ENCODE peak calls at places on chromosomes 13 and 19, in six cellular contexts. M, U, Z, E, V and Y are unnamed samples.

GRCh38 chr19:390386-391198 is 18.4 kb downstream of the C2CD4C start:
- DNase-seq in M (no peak), U (no peak), Z (no peak), E (no peak), V (no peak), Y (no peak)

GRCh38 chr13:33279898-33280549 is 5.5 kb downstream of the STARD13 start:
- DNase-seq in M (no peak), U (peak), Z (peak), E (peak), V (peak), Y (no peak)

GRCh38 chr19:34263745-34264237 is 9.4 kb downstream of the GARRE1 start:
- DNase-seq in M (no peak), U (no peak), Z (no peak), E (no peak), V (no peak), Y (no peak)

GRCh38 chr19:3503036-3503572 is 2.6 kb upstream of the DOHH start:
- DNase-seq in M (no peak), U (no peak), Z (no peak), E (no peak), V (peak), Y (no peak)

GRCh38 chr13:24683833-24684599 is 3.8 kb downstream of the ATP12A start:
- DNase-seq in M (peak), U (peak), Z (peak), E (peak), V (peak), Y (peak)

GRCh38 chr19:46392252-46392801 is 21.0 kb downstream of the CCDC8 start:
- DNase-seq in M (no peak), U (no peak), Z (peak), E (peak), V (no peak), Y (no peak)

GRCh38 chr13:64347662-64348061 is 2882.5 kb downstream of the PCDH9 start:
- DNase-seq in M (no peak), U (no peak), Z (peak), E (no peak), V (no peak), Y (no peak)

GRCh38 chr13:31859546-31859945 is 120.2 kb downstream of the RXFP2 start:
- DNase-seq in M (no peak), U (no peak), Z (no peak), E (no peak), V (no peak), Y (peak)

GRCh38 chr13:37602743-37603381 is 4.3 kb upstream of the POSTN start:
- DNase-seq in M (no peak), U (no peak), Z (peak), E (peak), V (peak), Y (peak)

GRCh38 chr13:80877944-80878241 is 537.0 kb upstream of the SPRY2 start:
- DNase-seq in M (no peak), U (no peak), Z (no peak), E (no peak), V (no peak), Y (no peak)

GRCh38 chr13:103312467-103312866 is 246.2 kb upstream of the SLC10A2 start:
- DNase-seq in M (no peak), U (no peak), Z (no peak), E (no peak), V (no peak), Y (no peak)

GRCh38 chr13:39587939-39588338 is 15.1 kb downstream of the LHFPL6 start:
- DNase-seq in M (no peak), U (no peak), Z (no peak), E (no peak), V (no peak), Y (no peak)

GRCh38 chr13:28313579-28313978 is 175.2 kb downstream of the PAN3 start:
- DNase-seq in M (no peak), U (no peak), Z (peak), E (peak), V (no peak), Y (peak)

GRCh38 chr19:34298891-34299510 is 44.6 kb downstream of the GARRE1 start:
- DNase-seq in M (no peak), U (no peak), Z (no peak), E (peak), V (no peak), Y (no peak)

GRCh38 chr19:40598121-40598917 is 2.9 kb upstream of the LTBP4 start:
- DNase-seq in M (peak), U (peak), Z (peak), E (peak), V (peak), Y (peak)

GRCh38 chr13:97889803-97890202 is 63.7 kb upstream of the IPO5 start:
- DNase-seq in M (no peak), U (no peak), Z (no peak), E (no peak), V (no peak), Y (no peak)

GRCh38 chr19:5314907-5315298 is 25.7 kb downstream of the PTPRS start:
- DNase-seq in M (no peak), U (no peak), Z (no peak), E (no peak), V (no peak), Y (no peak)

GRCh38 chr13:30429721-30430694 is 7.7 kb downstream of the UBE2L5 start:
- DNase-seq in M (no peak), U (peak), Z (peak), E (peak), V (peak), Y (no peak)

GRCh38 chr19:1829958-1830357 is 17.9 kb upstream of the ATP8B3 start:
- DNase-seq in M (no peak), U (no peak), Z (no peak), E (no peak), V (no peak), Y (no peak)

GRCh38 chr13:20567881-20568528 is 1.0 kb downstream of the IFT88 start:
- DNase-seq in M (no peak), U (no peak), Z (no peak), E (no peak), V (peak), Y (no peak)

GRCh38 chr19:1066251-1066747 is 668 bp upstream of the ARHGAP45 start:
- DNase-seq in M (no peak), U (no peak), Z (no peak), E (peak), V (peak), Y (no peak)

GRCh38 chr13:77760893-77761292 is 63.4 kb downstream of the SLAIN1 start:
- DNase-seq in M (no peak), U (peak), Z (no peak), E (no peak), V (no peak), Y (no peak)

GRCh38 chr13:75505327-75505726 is 23.4 kb upstream of the TBC1D4 start:
- DNase-seq in M (no peak), U (no peak), Z (no peak), E (no peak), V (no peak), Y (no peak)

GRCh38 chr19:55447421-55448174 is 4.5 kb upstream of the SHISA7 start:
- DNase-seq in M (no peak), U (peak), Z (peak), E (no peak), V (peak), Y (no peak)

GRCh38 chr19:3508771-3509535 is 2.8 kb downstream of the FZR1 start:
- DNase-seq in M (no peak), U (no peak), Z (no peak), E (no peak), V (peak), Y (no peak)

GRCh38 chr19:1440418-1440801 is 2.2 kb downstream of the RPS15 start:
- DNase-seq in M (no peak), U (no peak), Z (no peak), E (no peak), V (no peak), Y (no peak)

GRCh38 chr13:22961835-22962537 is 218.8 kb upstream of the SGCG start:
- DNase-seq in M (no peak), U (no peak), Z (no peak), E (no peak), V (no peak), Y (no peak)

DNA sequence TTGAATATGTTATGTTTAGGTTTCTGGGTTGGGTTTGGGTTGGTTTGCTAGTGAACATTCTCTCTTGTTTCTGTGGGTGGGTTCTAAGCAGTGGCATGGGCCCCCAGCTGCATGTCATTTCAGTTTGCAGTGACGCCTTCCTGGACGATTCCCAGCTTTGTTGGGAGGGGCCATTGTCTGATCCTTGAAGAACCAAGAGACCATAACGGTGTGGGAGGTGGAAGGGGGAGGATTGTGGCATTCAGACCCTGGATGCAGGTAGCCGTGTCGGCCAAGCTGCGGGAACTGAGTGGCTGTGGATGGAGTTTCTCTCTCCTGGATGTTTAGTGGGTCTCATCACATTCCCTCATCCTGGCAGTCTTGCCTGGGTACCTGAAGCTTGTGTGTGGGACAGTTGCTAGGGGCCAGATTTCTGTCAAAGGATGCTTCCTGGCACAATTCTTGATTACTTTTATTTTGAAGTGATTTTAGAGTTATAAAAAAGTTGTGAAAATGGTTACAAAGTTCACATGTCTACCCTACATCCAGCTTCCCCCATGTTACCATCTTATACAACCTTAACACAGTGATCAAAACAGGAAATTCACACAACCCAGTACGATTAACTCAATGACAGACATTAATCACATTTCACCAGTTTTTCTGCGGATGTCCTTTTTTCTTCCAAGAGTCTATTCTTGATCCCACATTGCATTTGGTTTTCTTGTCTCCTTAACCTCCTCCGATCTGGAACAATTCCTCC is 123.8 kb downstream of the SIPA1L3 start:
- DNase-seq in M (no peak), U (no peak), Z (no peak), E (no peak), V (no peak), Y (peak)
- H3K4me2 ChIP-seq in M (no peak), U (no peak), Z (no peak), E (no peak), V (no peak), Y (peak)

GRCh38 chr19:11964496-11964857 is 363 bp upstream of the ZNF763 start:
- DNase-seq in M (no peak), U (no peak), Z (no peak), E (no peak), V (no peak), Y (no peak)

GRCh38 chr19:11964858-11965645 is at the start of gene ZNF763:
- DNase-seq in M (peak), U (peak), Z (peak), E (peak), V (peak), Y (peak)

DNA sequence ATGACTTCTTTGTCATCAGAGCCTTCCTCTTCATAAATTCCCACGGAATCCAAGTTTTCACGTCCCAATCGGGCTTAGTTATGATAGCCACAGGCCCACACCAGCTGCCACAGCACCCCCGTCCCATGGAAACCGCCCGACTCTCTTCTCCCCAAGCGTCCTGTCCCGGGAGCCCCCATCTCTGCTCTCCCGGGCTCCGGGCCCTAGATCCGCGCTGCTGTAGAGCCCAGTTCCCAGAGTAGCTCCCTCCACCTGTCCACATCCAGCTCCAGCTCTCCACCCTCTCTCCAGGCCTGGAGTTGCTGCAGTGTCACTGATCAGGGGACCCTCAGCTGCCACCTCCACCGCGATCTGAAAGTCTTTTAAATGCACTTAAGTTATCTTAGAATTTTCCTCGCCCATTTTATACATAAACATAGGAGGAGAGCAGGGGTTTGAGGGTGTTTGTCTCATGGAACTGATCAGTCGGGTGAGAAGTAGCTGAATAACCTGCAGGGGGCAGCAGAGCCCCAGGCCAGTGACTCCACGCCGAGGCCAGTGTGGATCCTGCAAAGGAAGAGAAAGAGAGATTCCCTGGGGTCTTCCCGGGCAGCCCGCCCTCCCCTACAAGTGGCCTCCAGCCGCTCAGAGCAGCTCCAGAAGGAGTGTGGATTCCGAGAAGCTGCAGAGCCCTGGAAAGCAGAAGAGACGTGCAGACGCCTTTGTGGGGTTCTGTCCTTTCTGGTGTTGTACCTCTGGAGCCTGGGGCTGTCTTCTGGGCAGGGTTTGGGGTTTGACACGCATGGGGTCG is 1.1 kb upstream of the ZNF763 start:
- DNase-seq in M (peak), U (peak), Z (peak), E (peak), V (peak), Y (peak)
- H3K4me3 ChIP-seq in M (peak), U (no peak), Z (no peak), E (no peak), V (no peak), Y (peak)

DNA sequence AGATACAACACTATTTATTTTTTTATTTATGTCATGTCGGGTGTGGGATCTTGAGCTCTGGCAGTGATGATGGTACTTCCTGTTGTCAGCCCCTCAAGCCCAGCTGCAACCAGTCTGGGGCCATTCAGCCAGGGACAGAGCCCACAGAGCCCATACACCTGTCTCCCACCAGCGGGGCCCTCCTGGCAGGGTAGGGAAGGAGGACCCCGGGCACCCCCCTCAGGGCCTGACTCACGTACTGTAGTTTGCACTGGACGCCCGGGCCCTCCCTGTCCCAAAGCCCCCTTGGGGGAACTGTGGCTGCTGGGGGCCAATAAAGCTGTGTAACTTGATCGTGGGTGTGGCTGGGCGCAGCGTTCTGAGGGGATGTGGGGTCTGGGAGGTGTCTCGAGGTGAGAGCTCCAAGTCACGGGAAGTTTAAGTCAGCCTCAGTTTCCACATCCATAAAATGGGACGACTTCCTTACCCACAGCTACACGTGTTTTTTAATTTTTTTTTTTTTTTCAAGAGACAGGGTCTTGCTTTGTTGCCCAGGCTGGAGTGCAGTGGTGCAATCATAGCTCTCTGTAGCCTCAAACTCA is 9.5 kb downstream of the ATG4D start:
- DNase-seq in M (no peak), U (no peak), Z (no peak), E (no peak), V (no peak), Y (peak)
- H3K4me2 ChIP-seq in M (no peak), U (no peak), Z (no peak), E (no peak), V (no peak), Y (no peak)

GRCh38 chr13:43574601-43575000 is 212.2 kb downstream of the ENOX1 start:
- DNase-seq in M (no peak), U (no peak), Z (no peak), E (no peak), V (no peak), Y (no peak)

GRCh38 chr13:43572601-43573360 is 214.0 kb downstream of the ENOX1 start:
- DNase-seq in M (no peak), U (peak), Z (no peak), E (no peak), V (peak), Y (no peak)

GRCh38 chr13:43569688-43570087 is 217.1 kb downstream of the ENOX1 start:
- DNase-seq in M (no peak), U (no peak), Z (no peak), E (peak), V (no peak), Y (no peak)

GRCh38 chr13:43573787-43574562 is 212.8 kb downstream of the ENOX1 start:
- DNase-seq in M (no peak), U (no peak), Z (peak), E (no peak), V (no peak), Y (no peak)

DNA sequence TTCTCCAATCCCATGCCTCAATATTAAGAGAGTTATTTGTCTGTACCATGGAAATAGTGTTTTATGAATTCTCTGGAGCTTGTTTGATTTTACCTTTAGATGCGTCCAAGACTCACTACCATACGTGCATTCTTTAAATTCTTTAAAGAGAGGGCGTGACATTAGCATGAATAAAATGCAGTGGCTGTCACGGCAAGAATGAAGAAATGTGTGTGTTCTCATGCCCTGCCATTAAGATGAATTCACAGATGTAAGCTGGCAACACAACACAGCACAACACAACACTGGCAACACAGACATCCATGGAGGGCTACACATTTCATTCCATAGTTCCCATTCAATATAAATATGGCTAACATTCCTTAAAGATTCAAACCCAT is 213.4 kb downstream of the ENOX1 start:
- DNase-seq in M (no peak), U (peak), Z (no peak), E (no peak), V (peak), Y (no peak)
- H3K4me3 ChIP-seq in M (no peak), U (no peak), Z (no peak), E (no peak), V (peak), Y (no peak)

GRCh38 chr19:7575426-7576040 is 20.1 kb upstream of the CAMSAP3 start:
- DNase-seq in M (no peak), U (peak), Z (no peak), E (no peak), V (peak), Y (no peak)
- H3K4me2 ChIP-seq in M (no peak), U (no peak), Z (no peak), E (no peak), V (no peak), Y (no peak)

GRCh38 chr19:49132974-49133609 is 13.7 kb downstream of the PPFIA3 start:
- DNase-seq in M (no peak), U (no peak), Z (no peak), E (no peak), V (no peak), Y (no peak)

GRCh38 chr19:49130325-49130724 is 11.0 kb downstream of the PPFIA3 start:
- DNase-seq in M (no peak), U (no peak), Z (no peak), E (no peak), V (no peak), Y (no peak)

GRCh38 chr19:49135686-49136085 is 16.3 kb downstream of the PPFIA3 start:
- DNase-seq in M (no peak), U (no peak), Z (no peak), E (no peak), V (no peak), Y (no peak)

GRCh38 chr19:49136771-49137171 is 17.4 kb downstream of the PPFIA3 start:
- DNase-seq in M (no peak), U (no peak), Z (peak), E (no peak), V (no peak), Y (no peak)

DNA sequence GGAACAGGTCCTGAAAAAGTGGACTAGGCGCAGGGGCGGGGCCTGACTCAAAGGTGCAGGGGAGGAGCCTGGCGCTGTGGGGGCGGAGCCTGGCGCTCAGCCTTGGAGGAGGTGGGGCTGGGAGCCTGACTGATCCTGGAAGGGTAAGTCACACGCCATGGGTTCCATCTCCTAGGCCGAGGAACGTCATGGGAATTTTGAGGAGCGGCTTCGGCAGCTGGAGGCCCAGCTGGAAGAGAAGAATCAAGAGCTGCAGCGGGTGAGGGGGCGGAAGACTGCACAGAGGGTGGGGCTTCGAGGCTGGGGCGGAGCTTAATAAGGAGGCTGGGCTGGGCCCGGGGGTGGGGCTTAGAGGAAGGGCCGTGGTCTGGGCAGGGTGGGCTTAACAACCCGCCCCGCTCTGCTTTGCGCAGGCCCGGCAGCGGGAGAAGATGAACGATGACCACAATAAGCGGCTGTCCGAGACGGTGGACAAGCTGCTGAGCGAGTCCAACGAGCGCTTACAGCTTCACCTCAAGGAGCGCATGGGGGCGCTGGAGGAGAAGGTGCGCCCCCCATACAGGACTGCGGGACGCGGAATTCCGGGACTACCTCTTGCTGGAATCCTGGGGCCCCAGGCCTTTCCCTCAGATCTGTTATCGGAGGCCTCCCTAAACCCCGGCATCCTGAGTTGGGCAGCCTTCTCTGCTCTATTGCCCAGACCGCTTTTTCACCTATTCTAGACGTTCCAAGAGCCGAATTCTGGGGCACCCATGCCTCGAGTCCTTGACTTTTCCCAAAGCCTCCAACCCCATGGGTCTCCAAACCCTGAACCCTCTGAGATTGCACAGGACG is 14.5 kb downstream of the PPFIA3 start:
- DNase-seq in M (no peak), U (no peak), Z (peak), E (no peak), V (no peak), Y (no peak)
- H3K4me3 ChIP-seq in M (no peak), U (no peak), Z (peak), E (no peak), V (no peak), Y (no peak)